ENCODE peak calls at places on chromosomes 1 and 21, in four cellular contexts. D is uterus, O is esophagus muscularis mucosa, B is prostate gland. F is an unnamed sample.
A peak's percentile ranks its signal among the peaks of the same experiment; 100 is the strongest.

GRCh38 chr1:31583995-31584868 is 7.9 kb downstream of the TINAGL1 start:
- DNase-seq in D (peak; percentile 85), O (no peak), B (peak; percentile 48), F (no peak)

GRCh38 chr1:89516055-89516454 is 8.6 kb upstream of the LRRC8B start:
- DNase-seq in D (no peak), O (no peak), B (no peak), F (peak; percentile 38)

GRCh38 chr1:39713557-39713956 is 22.3 kb upstream of the HPCAL4 start:
- DNase-seq in D (no peak), O (no peak), B (no peak), F (no peak)

GRCh38 chr1:151147132-151147503 is 687 bp upstream of the SEMA6C start:
- DNase-seq in D (peak; percentile 54), O (no peak), B (no peak), F (no peak)

GRCh38 chr1:18020021-18020817 is 87.4 kb upstream of the IGSF21 start:
- DNase-seq in D (no peak), O (no peak), B (no peak), F (no peak)

GRCh38 chr1:56709995-56710394 is 64.9 kb downstream of the PRKAA2 start:
- DNase-seq in D (no peak), O (no peak), B (no peak), F (no peak)

GRCh38 chr1:52365746-52366516 is at the start of gene CC2D1B:
- DNase-seq in D (peak; percentile 97), O (peak; percentile 99), B (peak; percentile 99), F (peak; percentile 98)

GRCh38 chr21:45050786-45051489 is 23.4 kb upstream of the ADARB1 start:
- DNase-seq in D (no peak), O (no peak), B (no peak), F (no peak)

GRCh38 chr21:39016740-39017315 is 166.4 kb downstream of the PSMG1 start:
- DNase-seq in D (no peak), O (no peak), B (no peak), F (no peak)

GRCh38 chr1:59691261-59691660 is 123.5 kb upstream of the HOOK1 start:
- DNase-seq in D (peak; percentile 73), O (peak; percentile 91), B (no peak), F (no peak)

GRCh38 chr1:30283199-30283962 is 440.0 kb downstream of the MATN1 start:
- DNase-seq in D (no peak), O (peak; percentile 74), B (no peak), F (no peak)

GRCh38 chr1:187680823-187681222 is 852.1 kb downstream of the PLA2G4A start:
- DNase-seq in D (no peak), O (no peak), B (no peak), F (no peak)

GRCh38 chr1:71522721-71523120 is 441.9 kb upstream of the ZRANB2 start:
- DNase-seq in D (no peak), O (no peak), B (no peak), F (no peak)

GRCh38 chr1:240189386-240189989 is 97.8 kb downstream of the FMN2 start:
- DNase-seq in D (no peak), O (no peak), B (no peak), F (no peak)

DNA sequence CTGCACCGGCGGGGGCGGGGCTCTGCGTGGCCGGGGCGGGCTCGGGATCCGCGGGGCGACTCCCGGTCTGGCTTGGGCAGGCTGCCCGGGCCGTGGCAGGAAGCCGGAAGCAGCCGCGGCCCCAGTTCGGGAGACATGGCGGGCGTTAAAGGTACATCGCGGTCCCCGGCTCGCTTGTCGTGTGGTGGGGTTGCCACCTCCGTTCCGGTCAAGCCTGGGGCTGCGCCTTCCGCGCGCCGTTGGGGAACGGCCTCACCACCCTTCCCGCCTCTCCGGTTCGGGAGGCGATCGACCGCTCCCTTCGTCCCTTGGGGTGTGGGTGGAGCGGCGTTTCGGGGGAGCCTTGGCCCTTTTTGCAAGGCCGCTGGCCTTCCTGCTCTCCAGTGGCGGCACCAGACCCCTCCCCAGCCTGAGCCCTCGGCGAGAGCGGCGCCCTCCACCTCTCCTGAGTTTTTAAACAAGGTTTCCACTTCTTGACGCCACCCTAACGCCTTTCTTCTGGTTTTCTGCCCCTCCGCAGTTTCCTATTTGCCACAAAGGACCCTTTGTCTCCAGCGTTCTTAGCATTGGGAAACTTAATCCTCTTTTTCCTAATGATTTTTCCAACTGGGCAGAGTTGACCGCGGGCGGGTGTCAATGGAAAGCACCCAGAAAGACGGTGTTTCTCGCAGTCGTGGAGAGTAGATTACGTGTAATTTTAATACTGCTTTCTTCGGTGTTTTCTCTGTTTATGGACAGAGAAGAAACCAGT is at the start of the genes LEPR and LEPROT:
- DNase-seq in D (no peak), O (no peak), B (no peak), F (peak; percentile 45)
- TF ChIP-seq POLR2A in D (peak; percentile 79), O (peak; percentile 74), B (peak; percentile 91), F (peak; percentile 76)

GRCh38 chr1:110347182-110347893 is 8.2 kb downstream of the RBM15 start:
- DNase-seq in D (no peak), O (no peak), B (no peak), F (no peak)
- TF ChIP-seq POLR2A in D (no peak), O (no peak), B (no peak), F (no peak)

DNA sequence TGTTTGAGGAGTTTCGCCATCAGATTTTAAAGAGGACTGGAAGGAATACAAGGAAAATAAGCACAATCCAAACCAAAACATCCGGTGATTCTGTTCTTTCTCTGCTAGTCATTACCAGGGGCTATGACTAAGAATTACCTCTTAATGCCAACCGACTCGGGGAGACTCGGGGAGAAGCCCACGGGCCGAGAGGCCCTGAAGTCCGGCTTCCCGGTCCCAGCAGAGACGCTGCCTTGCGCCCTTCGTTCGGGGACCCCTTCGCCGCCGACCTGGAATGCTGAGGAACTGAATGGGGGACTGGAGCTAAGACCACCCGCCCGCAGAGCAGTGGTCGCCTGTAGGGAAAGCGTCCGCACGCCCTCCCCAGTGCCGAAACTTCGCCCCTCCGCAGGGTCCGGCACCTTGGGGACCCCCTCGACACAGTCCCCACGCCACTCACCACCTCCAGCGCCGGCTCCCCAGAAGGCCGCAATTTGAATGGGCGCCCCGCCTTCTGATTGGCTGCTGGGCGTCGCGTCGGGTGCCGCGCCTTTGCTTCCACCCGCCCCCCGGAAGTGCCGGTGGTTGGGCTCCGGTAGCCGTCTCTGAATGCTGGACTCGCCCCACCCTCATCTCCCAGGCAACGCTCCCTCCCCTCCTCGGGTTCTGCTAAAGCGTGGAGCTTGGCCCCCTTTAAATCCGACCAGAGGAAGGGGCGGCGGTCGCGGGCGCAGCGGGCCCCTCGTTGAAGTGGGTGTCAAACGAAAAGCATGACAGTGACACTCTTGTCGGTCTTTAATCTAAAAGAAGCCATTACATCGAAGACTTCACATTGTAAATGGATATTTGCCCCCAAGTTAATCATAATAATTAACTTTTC is at the start of gene KIF14:
- DNase-seq in D (peak; percentile 89), O (peak; percentile 97), B (peak; percentile 88), F (peak; percentile 96)
- TF ChIP-seq POLR2A in D (no peak), O (no peak), B (no peak), F (peak; percentile 48)

DNA sequence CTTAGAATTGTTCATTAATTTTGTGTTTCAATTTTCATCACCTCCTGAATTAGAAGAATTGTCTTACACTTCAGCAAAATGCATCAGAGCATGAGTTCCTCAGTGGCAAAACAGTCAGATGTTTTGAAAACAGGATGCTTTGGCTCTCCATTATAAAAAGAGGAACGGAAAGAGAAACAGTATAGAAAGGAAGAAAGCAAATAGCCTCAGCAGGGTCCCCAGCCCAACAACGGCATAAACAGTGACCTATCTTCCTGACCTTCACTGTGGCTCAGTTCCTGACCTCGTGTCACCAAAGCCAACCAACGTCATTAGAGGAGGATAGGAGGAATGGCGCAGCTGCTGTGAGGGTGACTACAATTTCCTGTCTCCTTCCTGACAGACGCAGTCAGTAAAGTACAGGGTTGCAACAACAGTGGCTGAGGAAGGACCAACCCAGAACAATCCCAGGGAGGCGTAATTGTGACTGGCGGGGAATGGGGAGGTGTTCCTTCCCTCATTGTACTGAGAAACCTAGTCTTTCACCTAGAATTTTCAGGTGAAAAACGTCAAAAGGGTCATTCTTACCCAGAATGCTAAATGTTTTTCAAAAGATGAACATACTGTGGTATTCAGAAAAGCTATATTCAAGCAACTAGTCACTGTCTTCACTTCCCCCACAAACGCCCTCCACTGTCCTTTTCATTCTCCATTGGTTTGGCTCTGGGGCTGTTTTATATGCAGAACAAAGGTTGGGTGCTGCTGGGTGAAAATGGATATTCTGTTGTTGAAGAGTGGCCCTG is 197.9 kb upstream of the SGIP1 start:
- DNase-seq in D (peak; percentile 35), O (peak; percentile 92), B (peak; percentile 64), F (no peak)
- TF ChIP-seq POLR2A in D (peak; percentile 25), O (no peak), B (peak; percentile 63), F (no peak)

DNA sequence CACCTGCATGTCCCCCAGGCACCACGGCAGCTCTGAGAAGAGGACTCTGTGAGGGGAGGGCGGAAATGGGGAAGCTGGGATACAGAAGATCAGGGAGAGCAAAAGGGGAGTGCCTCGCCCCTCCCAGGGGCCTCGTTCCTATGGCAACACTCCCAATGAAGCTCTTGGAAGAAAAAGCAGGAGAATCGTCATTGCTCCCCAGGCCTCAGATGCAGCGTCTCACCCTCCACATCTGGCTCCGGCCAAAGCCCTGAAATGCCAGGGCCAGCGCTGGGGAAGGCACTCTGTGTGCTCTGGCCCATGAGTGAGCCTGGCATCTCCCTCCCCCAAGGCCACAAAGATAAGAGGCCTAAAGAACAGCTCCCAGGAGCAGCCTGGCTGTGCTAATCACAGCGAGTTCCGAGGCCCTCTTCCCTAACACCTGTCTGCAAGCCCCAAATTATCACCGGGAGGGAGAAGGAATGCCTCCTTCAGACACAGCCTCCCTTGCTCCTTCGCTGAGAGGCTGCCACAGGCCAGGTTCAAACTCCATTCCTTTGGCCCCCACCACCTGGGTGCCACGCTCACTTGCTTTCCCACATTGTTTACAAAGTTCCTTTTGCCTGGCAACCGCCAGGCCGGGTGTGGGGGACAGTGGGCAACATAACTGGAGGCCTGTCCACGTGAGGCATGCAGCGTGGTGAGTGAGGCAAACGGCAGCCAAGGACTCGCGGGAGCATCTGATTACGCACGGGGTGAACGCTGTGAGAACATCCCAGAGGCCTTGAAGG is 27.8 kb downstream of the ECE1 start:
- DNase-seq in D (peak; percentile 82), O (no peak), B (peak; percentile 33), F (no peak)
- TF ChIP-seq POLR2A in D (no peak), O (no peak), B (no peak), F (no peak)

DNA sequence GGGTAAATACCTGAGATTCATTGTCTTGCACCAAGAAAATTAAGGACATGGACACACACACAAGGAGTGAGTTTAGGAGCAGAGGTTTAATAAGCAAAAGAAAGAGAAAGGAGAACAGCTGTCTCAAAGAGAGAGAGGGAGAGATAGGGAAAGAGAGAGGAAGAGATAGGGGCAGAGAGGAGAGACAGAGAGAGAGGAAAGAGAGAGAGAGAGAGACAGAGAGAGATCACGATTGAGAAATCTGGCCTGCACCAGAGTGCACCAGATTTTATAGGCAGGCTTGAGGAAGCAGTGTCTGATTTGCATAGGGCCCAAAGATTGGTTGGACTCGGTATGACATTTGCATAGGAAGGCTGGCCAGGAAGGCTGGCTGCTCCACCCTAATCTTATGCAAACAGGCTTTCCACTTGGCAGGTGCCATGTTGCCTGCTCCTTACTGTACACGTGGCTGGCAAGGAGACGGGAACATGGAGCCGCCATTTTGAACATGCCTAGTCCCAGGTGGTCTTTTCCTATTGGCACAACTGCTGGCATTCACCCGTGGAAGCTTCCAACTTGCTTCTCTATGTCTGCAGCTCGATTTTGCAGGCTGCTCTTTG is 419.9 kb downstream of the ZP4 start:
- DNase-seq in D (no peak), O (no peak), B (no peak), F (peak; percentile 16)
- TF ChIP-seq POLR2A in D (no peak), O (no peak), B (no peak), F (no peak)